ENCODE peak calls at places on chromosomes 2 and 18, in seven cellular contexts. B, H, W, J, N, X and C are unnamed samples.

GRCh38 chr2:61620244-61621159 is 82.3 kb upstream of the XPO1 start:
- DNase-seq in B (peak), H (peak), W (no peak), J (peak), N (peak), X (no peak), C (peak)

GRCh38 chr18:23143871-23144270 is 8.6 kb downstream of the CABLES1 start:
- DNase-seq in B (no peak), H (no peak), W (no peak), J (no peak), N (no peak), X (no peak), C (no peak)

GRCh38 chr2:200158586-200159365 is 147.7 kb upstream of the SPATS2L start:
- DNase-seq in B (no peak), H (no peak), W (no peak), J (no peak), N (no peak), X (no peak), C (no peak)

GRCh38 chr2:72136349-72136748 is 11.3 kb downstream of the CYP26B1 start:
- DNase-seq in B (no peak), H (no peak), W (peak), J (no peak), N (no peak), X (no peak), C (no peak)

GRCh38 chr2:234973008-234973407 is 21.2 kb downstream of the SH3BP4 start:
- DNase-seq in B (no peak), H (no peak), W (no peak), J (no peak), N (no peak), X (no peak), C (no peak)

GRCh38 chr18:21896732-21897336 is 156.2 kb downstream of the MIB1 start:
- DNase-seq in B (no peak), H (no peak), W (no peak), J (no peak), N (peak), X (peak), C (no peak)

GRCh38 chr2:170401187-170401586 is 223.2 kb downstream of the MYO3B start:
- DNase-seq in B (no peak), H (no peak), W (no peak), J (no peak), N (no peak), X (no peak), C (no peak)

GRCh38 chr2:53750369-53750768 is 17.2 kb upstream of the CHAC2 start:
- DNase-seq in B (no peak), H (no peak), W (no peak), J (no peak), N (no peak), X (no peak), C (no peak)

GRCh38 chr18:58927659-58928058 is 63.0 kb downstream of the ZNF532 start:
- DNase-seq in B (no peak), H (no peak), W (peak), J (no peak), N (no peak), X (no peak), C (no peak)

GRCh38 chr2:68416081-68416675 is 50.9 kb downstream of the FBXO48 start:
- DNase-seq in B (no peak), H (no peak), W (no peak), J (no peak), N (no peak), X (no peak), C (no peak)

GRCh38 chr2:39517102-39517436 is 80.0 kb upstream of the MAP4K3 start:
- DNase-seq in B (no peak), H (no peak), W (no peak), J (no peak), N (no peak), X (no peak), C (no peak)

GRCh38 chr2:186546842-186547241 is 43.0 kb upstream of the ITGAV start:
- DNase-seq in B (no peak), H (no peak), W (no peak), J (no peak), N (no peak), X (no peak), C (no peak)

GRCh38 chr18:42404151-42404550 is 449.1 kb downstream of the PIK3C3 start:
- DNase-seq in B (no peak), H (no peak), W (no peak), J (no peak), N (no peak), X (no peak), C (no peak)

GRCh38 chr2:55224761-55225261 is 7.3 kb downstream of the CLHC1 start:
- DNase-seq in B (no peak), H (no peak), W (peak), J (no peak), N (peak), X (peak), C (no peak)

GRCh38 chr2:173148520-173148919 is 72.9 kb downstream of the MAP3K20 start:
- DNase-seq in B (no peak), H (peak), W (no peak), J (peak), N (no peak), X (no peak), C (no peak)

GRCh38 chr18:26176134-26176533 is 42.5 kb downstream of the PSMA8 start:
- DNase-seq in B (no peak), H (no peak), W (no peak), J (no peak), N (no peak), X (no peak), C (no peak)

GRCh38 chr2:1993711-1994682 is 249.7 kb upstream of the PXDN start:
- DNase-seq in B (no peak), H (no peak), W (no peak), J (peak), N (no peak), X (no peak), C (peak)

GRCh38 chr18:3869848-3870247 is 419.9 kb downstream of the TGIF1 start:
- DNase-seq in B (peak), H (peak), W (peak), J (peak), N (peak), X (no peak), C (peak)

GRCh38 chr2:85712849-85713612 is 18.9 kb downstream of the GNLY start:
- DNase-seq in B (no peak), H (peak), W (no peak), J (peak), N (no peak), X (no peak), C (peak)

GRCh38 chr2:46876741-46877384 is 38.7 kb downstream of the MCFD2 start:
- DNase-seq in B (peak), H (peak), W (peak), J (peak), N (peak), X (no peak), C (peak)

GRCh38 chr2:11495844-11496271 is 29.9 kb upstream of the E2F6 start:
- DNase-seq in B (no peak), H (no peak), W (peak), J (no peak), N (peak), X (peak), C (no peak)

GRCh38 chr2:219658861-219659260 is 31.4 kb downstream of the SLC4A3 start:
- DNase-seq in B (no peak), H (no peak), W (no peak), J (no peak), N (no peak), X (no peak), C (no peak)

GRCh38 chr2:237408280-237408679 is 5.7 kb downstream of the COL6A3 start:
- DNase-seq in B (no peak), H (no peak), W (no peak), J (no peak), N (no peak), X (no peak), C (no peak)

GRCh38 chr2:224650815-224651439 is 65.2 kb downstream of the CCDC195 start:
- DNase-seq in B (peak), H (peak), W (peak), J (peak), N (peak), X (no peak), C (peak)

GRCh38 chr2:142165790-142166189 is 35.0 kb upstream of the LRP1B start:
- DNase-seq in B (peak), H (peak), W (peak), J (peak), N (no peak), X (peak), C (peak)

GRCh38 chr2:212078103-212078502 is 460.5 kb downstream of the ERBB4 start:
- DNase-seq in B (no peak), H (no peak), W (no peak), J (no peak), N (no peak), X (no peak), C (no peak)

GRCh38 chr2:217661378-217661777 is 341.4 kb downstream of the TNS1 start:
- DNase-seq in B (no peak), H (no peak), W (no peak), J (no peak), N (no peak), X (no peak), C (no peak)

GRCh38 chr2:226795281-226796011 is 4.2 kb downstream of the IRS1 start:
- DNase-seq in B (no peak), H (peak), W (no peak), J (peak), N (no peak), X (no peak), C (no peak)

GRCh38 chr18:77702686-77703085 is 453.0 kb downstream of the GALR1 start:
- DNase-seq in B (peak), H (no peak), W (peak), J (peak), N (peak), X (no peak), C (no peak)

GRCh38 chr2:206211657-206212255 is 52.1 kb downstream of the EEF1B2 start:
- DNase-seq in B (no peak), H (peak), W (no peak), J (peak), N (no peak), X (no peak), C (no peak)

GRCh38 chr2:38218583-38218982 is 142.6 kb upstream of the CYP1B1 start:
- DNase-seq in B (no peak), H (no peak), W (no peak), J (no peak), N (no peak), X (no peak), C (no peak)

GRCh38 chr18:28834889-28835288 is 658.0 kb upstream of the CDH2 start:
- DNase-seq in B (peak), H (peak), W (no peak), J (peak), N (no peak), X (no peak), C (peak)

GRCh38 chr18:286515-287310 is 18.9 kb upstream of the THOC1 start:
- DNase-seq in B (no peak), H (no peak), W (peak), J (peak), N (no peak), X (no peak), C (peak)

GRCh38 chr2:141555876-141556470 is 574.8 kb downstream of the LRP1B start:
- DNase-seq in B (no peak), H (no peak), W (no peak), J (no peak), N (no peak), X (no peak), C (no peak)

GRCh38 chr2:39741871-39742270 is 37.2 kb downstream of the THUMPD2 start:
- DNase-seq in B (no peak), H (peak), W (no peak), J (no peak), N (no peak), X (no peak), C (no peak)

GRCh38 chr2:224183086-224183485 is 144.0 kb upstream of the SERPINE2 start:
- DNase-seq in B (no peak), H (no peak), W (no peak), J (no peak), N (no peak), X (no peak), C (no peak)

GRCh38 chr2:112819081-112819480 is 17.5 kb downstream of the IL1B start:
- DNase-seq in B (no peak), H (no peak), W (no peak), J (no peak), N (no peak), X (no peak), C (no peak)

GRCh38 chr2:112820343-112820742 is 16.2 kb downstream of the IL1B start:
- DNase-seq in B (no peak), H (no peak), W (no peak), J (no peak), N (no peak), X (no peak), C (no peak)

GRCh38 chr2:112818094-112818902 is 18.3 kb downstream of the IL1B start:
- DNase-seq in B (no peak), H (no peak), W (no peak), J (no peak), N (no peak), X (no peak), C (peak)

GRCh38 chr2:112814278-112814677 is 22.3 kb downstream of the IL1B start:
- DNase-seq in B (no peak), H (peak), W (peak), J (no peak), N (no peak), X (peak), C (no peak)

GRCh38 chr2:112817082-112817481 is 19.5 kb downstream of the IL1B start:
- DNase-seq in B (no peak), H (no peak), W (no peak), J (no peak), N (no peak), X (no peak), C (no peak)
- H3K27ac ChIP-seq in B (no peak), H (no peak), W (no peak), J (no peak), N (no peak), X (no peak), C (no peak)

DNA sequence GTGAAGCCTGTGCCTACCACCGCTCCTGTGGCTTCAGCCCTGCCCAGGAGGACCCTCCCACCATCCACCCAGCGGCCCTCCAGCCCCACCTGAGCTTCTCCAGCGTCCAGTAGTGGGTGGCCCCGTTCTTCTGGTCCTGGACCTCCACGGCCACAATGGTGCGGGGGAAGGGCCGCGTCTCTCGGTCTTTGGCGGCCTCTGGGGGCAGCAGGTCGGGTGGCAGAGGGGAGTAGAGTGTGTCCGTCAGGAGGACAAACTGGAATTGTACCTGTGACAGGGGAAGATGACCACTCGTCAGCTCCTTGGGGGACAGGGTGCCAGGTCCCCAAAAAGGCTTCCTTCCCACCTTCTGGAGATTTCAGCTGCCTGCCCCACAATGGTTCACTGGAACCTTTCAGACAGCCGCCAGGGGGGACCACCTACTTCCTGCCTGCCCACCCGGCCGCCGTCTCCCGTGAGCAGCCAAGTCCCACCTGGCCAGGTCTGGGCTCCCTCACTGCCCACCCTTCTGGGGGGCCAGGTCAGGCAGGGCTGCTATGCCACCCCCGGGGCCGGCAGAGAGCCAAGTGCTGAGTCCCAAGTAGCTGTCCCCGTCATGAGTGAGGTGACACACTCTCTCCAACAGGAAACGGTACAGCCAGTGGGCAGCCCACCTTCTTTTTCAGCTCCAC is 59.3 kb downstream of the KIF1A start:
- DNase-seq in B (no peak), H (no peak), W (no peak), J (no peak), N (peak), X (no peak), C (no peak)
- H3K4me2 ChIP-seq in B (no peak), H (no peak), W (no peak), J (no peak), N (no peak), X (no peak), C (no peak)

DNA sequence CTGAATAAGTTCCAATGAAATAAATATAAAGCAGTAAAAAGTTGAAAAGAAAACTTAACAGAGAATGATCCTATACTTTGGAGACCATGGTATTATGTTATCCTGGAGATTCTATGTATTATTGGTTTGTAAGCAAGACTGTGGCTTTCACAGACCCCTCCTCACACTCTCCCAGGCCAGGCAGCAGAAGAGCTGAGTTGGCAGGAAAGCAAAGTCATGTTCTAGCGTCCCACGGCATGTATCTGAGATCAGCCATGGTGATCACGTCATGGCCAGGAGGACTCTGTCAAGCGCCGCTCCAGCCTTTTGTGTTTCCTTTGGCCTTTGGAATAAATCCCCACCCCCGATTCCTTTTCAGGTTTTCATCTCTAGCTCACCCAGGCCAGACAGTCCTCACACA is 39.0 kb downstream of the LRRC30 start:
- DNase-seq in B (no peak), H (no peak), W (no peak), J (no peak), N (no peak), X (no peak), C (no peak)
- H3K27ac ChIP-seq in B (no peak), H (no peak), W (no peak), J (no peak), N (no peak), X (no peak), C (no peak)

GRCh38 chr2:198337368-198337767 is 533.0 kb downstream of the PLCL1 start:
- DNase-seq in B (no peak), H (no peak), W (peak), J (no peak), N (no peak), X (no peak), C (no peak)
- H3K4me2 ChIP-seq in B (no peak), H (no peak), W (peak), J (no peak), N (no peak), X (no peak), C (no peak)

GRCh38 chr2:201880620-201881381 is 74.5 kb downstream of the CDK15 start:
- DNase-seq in B (no peak), H (no peak), W (no peak), J (peak), N (peak), X (no peak), C (no peak)

GRCh38 chr2:201879986-201880385 is 73.6 kb downstream of the CDK15 start:
- DNase-seq in B (no peak), H (no peak), W (no peak), J (no peak), N (no peak), X (no peak), C (no peak)

GRCh38 chr2:201881382-201881720 is 75.0 kb downstream of the CDK15 start:
- DNase-seq in B (no peak), H (no peak), W (no peak), J (no peak), N (no peak), X (no peak), C (no peak)

GRCh38 chr2:201882353-201883095 is 76.2 kb downstream of the CDK15 start:
- DNase-seq in B (no peak), H (peak), W (peak), J (peak), N (no peak), X (peak), C (no peak)

GRCh38 chr2:201881731-201882130 is 75.4 kb downstream of the CDK15 start:
- DNase-seq in B (no peak), H (no peak), W (no peak), J (no peak), N (no peak), X (no peak), C (no peak)
- H3K27ac ChIP-seq in B (no peak), H (no peak), W (no peak), J (no peak), N (no peak), X (no peak), C (no peak)